ENCODE peak calls at places on chromosomes 7 and 10, in six cellular contexts. G is testis, J is RWPE1, Q is transverse colon, W is PC-3, R is epithelial cell of prostate. P is an unnamed sample.

GRCh38 chr7:101248276-101248675 is 3.4 kb upstream of the FIS1 start:
- DNase-seq in G (no peak), J (no peak), Q (no peak), W (no peak), R (no peak), P (no peak)

GRCh38 chr7:117023325-117023854 is 70.1 kb downstream of the ST7 start:
- DNase-seq in G (no peak), J (no peak), Q (no peak), W (no peak), R (no peak), P (no peak)

GRCh38 chr7:157017149-157017548 is 6.7 kb upstream of the MNX1 start:
- DNase-seq in G (no peak), J (no peak), Q (no peak), W (no peak), R (no peak), P (no peak)

GRCh38 chr10:1413256-1413655 is 324.1 kb downstream of the ADARB2 start:
- DNase-seq in G (no peak), J (no peak), Q (no peak), W (no peak), R (no peak), P (no peak)

GRCh38 chr10:102334106-102334505 is 61.4 kb upstream of the NFKB2 start:
- DNase-seq in G (no peak), J (no peak), Q (no peak), W (no peak), R (no peak), P (peak)

GRCh38 chr7:2968616-2969397 is 74.9 kb downstream of the CARD11 start:
- DNase-seq in G (peak), J (no peak), Q (no peak), W (no peak), R (no peak), P (no peak)

GRCh38 chr10:11237571-11237970 is 219.9 kb downstream of the CELF2 start:
- DNase-seq in G (no peak), J (no peak), Q (no peak), W (no peak), R (no peak), P (no peak)

GRCh38 chr10:11793762-11794479 is 29.2 kb upstream of the PROSER2 start:
- DNase-seq in G (no peak), J (peak), Q (no peak), W (peak), R (no peak), P (no peak)

GRCh38 chr7:145082366-145083240 is 246.8 kb upstream of the TPK1 start:
- DNase-seq in G (no peak), J (no peak), Q (no peak), W (no peak), R (no peak), P (no peak)

GRCh38 chr7:3063016-3063753 is 19.5 kb upstream of the CARD11 start:
- DNase-seq in G (no peak), J (no peak), Q (peak), W (peak), R (no peak), P (no peak)

GRCh38 chr10:73940634-73941221 is 29.8 kb downstream of the PLAU start:
- DNase-seq in G (peak), J (peak), Q (peak), W (peak), R (no peak), P (peak)

GRCh38 chr7:100856871-100857282 is 4.4 kb downstream of the SLC12A9 start:
- DNase-seq in G (no peak), J (no peak), Q (no peak), W (no peak), R (no peak), P (no peak)

GRCh38 chr10:61795551-61795950 is 105.9 kb upstream of the ARID5B start:
- DNase-seq in G (no peak), J (no peak), Q (no peak), W (peak), R (no peak), P (no peak)

GRCh38 chr10:97408496-97408992 is 7.4 kb upstream of the RRP12 start:
- DNase-seq in G (no peak), J (peak), Q (peak), W (peak), R (no peak), P (no peak)

GRCh38 chr10:97404044-97404443 is 2.9 kb upstream of the RRP12 start:
- DNase-seq in G (no peak), J (no peak), Q (no peak), W (no peak), R (no peak), P (no peak)

GRCh38 chr10:97407952-97408248 is 6.8 kb upstream of the RRP12 start:
- DNase-seq in G (no peak), J (no peak), Q (no peak), W (no peak), R (no peak), P (no peak)

GRCh38 chr10:97406064-97406463 is 4.9 kb upstream of the RRP12 start:
- DNase-seq in G (no peak), J (no peak), Q (no peak), W (no peak), R (no peak), P (peak)

GRCh38 chr10:97407211-97407951 is 6.2 kb upstream of the RRP12 start:
- DNase-seq in G (peak), J (peak), Q (peak), W (peak), R (no peak), P (peak)
- H3K27ac ChIP-seq in G (no peak), J (peak), Q (peak), W (no peak), R (peak), P (peak)

GRCh38 chr10:71320592-71320991 is 1.5 kb downstream of the SLC29A3 start:
- DNase-seq in G (no peak), J (no peak), Q (no peak), W (no peak), R (no peak), P (no peak)

GRCh38 chr10:71319042-71319799 is at the start of gene SLC29A3:
- DNase-seq in G (peak), J (peak), Q (peak), W (peak), R (no peak), P (peak)

GRCh38 chr10:71321386-71321785 is 2.3 kb downstream of the SLC29A3 start:
- DNase-seq in G (no peak), J (no peak), Q (no peak), W (no peak), R (no peak), P (no peak)

GRCh38 chr10:71316786-71317160 is 2.3 kb upstream of the SLC29A3 start:
- DNase-seq in G (no peak), J (no peak), Q (no peak), W (no peak), R (no peak), P (no peak)

GRCh38 chr10:71319800-71320392 is 837 bp downstream of the SLC29A3 start:
- DNase-seq in G (no peak), J (no peak), Q (no peak), W (no peak), R (no peak), P (no peak)
- H3K27ac ChIP-seq in G (peak), J (peak), Q (peak), W (no peak), R (no peak), P (peak)

GRCh38 chr10:88991161-88991899 is 732 bp downstream of the FAS start:
- DNase-seq in G (peak), J (peak), Q (peak), W (peak), R (no peak), P (peak)
- H3K27ac ChIP-seq in G (peak), J (peak), Q (peak), W (peak), R (peak), P (peak)

DNA sequence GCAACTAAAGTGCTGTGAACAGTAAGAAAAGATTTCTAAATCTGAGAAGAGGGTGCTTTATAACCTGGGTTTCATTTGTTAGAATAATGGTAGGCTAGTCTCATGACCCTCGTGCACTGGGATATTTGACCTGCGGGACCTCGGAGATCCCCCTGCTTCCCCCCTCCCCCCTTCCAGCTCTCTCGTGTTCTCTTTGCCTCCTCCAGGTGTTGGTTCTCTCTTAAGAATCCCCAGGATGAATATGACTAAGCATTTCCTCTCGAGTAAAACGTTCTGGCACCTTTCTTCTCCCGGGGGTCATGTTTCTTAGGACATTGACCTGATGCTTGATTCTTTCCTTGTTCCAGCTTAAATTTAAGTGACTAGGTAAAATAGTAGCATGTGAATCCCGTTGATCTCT is 71.2 kb downstream of the SHH start:
- DNase-seq in G (no peak), J (no peak), Q (no peak), W (no peak), R (no peak), P (no peak)
- H3K27ac ChIP-seq in G (no peak), J (no peak), Q (peak), W (no peak), R (no peak), P (no peak)

GRCh38 chr10:116973371-116973905 is 31.5 kb downstream of the SHTN1 start:
- DNase-seq in G (no peak), J (no peak), Q (no peak), W (no peak), R (no peak), P (no peak)

GRCh38 chr10:116972136-116972535 is 32.9 kb downstream of the SHTN1 start:
- DNase-seq in G (no peak), J (no peak), Q (no peak), W (no peak), R (no peak), P (no peak)

GRCh38 chr10:116970050-116970449 is 34.9 kb downstream of the SHTN1 start:
- DNase-seq in G (no peak), J (no peak), Q (no peak), W (no peak), R (no peak), P (no peak)

GRCh38 chr10:116974442-116975005 is 30.5 kb downstream of the SHTN1 start:
- DNase-seq in G (peak), J (peak), Q (no peak), W (peak), R (peak), P (no peak)

DNA sequence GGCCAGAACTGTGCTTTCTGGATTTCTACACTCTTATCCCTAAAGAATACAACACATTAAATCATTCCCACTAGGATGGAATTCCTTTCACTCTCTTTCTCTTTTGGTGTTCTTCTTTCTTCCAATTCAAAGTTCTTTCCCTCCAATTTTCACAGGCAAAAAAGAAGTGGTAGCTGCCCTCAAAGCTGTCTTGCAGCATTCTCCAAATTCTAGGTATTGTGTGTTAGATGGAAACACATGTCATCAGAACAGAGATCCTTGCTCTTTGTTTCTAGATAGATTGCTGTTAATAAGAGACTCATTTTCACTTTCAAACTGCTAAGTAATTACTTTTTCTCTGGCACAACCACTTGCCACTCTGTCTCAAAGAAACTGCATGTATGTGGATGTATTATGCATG is 31.0 kb downstream of the SHTN1 start:
- DNase-seq in G (no peak), J (no peak), Q (no peak), W (no peak), R (no peak), P (no peak)
- H3K27ac ChIP-seq in G (no peak), J (no peak), Q (no peak), W (peak), R (peak), P (no peak)

GRCh38 chr7:105840981-105841749 is 35.2 kb downstream of the ATXN7L1 start:
- DNase-seq in G (no peak), J (no peak), Q (no peak), W (no peak), R (no peak), P (no peak)
- H3K27ac ChIP-seq in G (no peak), J (peak), Q (no peak), W (no peak), R (peak), P (no peak)

GRCh38 chr7:17902599-17902998 is 37.7 kb downstream of the SNX13 start:
- DNase-seq in G (no peak), J (no peak), Q (no peak), W (no peak), R (no peak), P (no peak)
- H3K27ac ChIP-seq in G (no peak), J (no peak), Q (no peak), W (no peak), R (no peak), P (no peak)

DNA sequence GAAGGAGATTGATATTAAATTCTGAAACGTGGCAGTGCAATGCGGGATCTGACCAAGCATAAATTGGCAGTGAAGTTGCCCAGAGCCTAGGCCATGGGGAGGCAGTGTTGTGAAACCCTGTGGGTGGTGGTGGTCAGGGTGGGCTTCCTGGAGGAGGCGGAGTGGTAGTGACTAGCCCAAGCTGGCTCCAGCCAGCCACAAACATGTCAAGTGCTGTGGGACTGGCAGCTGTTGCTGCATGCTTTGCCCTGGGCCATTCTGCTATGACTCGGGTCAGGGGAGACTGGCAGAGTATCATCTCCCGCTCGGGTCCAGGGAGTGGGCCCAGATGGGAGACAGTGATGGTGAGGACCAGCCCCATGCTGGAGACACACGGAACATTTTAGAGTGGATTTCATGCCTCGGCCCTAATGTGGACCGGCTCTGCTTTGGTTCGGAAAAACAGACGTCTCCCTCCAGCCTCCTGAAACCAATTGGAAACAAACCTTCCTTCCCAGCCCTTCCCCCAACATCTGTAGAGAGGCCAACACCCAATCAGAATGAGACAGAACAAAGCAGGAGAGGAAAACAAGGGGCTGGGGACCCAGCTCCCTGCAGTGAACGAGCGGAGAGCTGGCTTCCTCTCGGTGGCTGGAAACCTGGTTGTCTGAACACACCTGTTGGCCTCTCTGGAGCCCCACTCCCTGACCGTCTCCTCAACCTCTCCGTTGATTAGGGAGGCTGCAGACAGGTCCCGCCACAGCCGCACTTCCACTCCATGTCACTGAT is 58.2 kb downstream of the TMEM270 start:
- DNase-seq in G (no peak), J (no peak), Q (no peak), W (no peak), R (no peak), P (peak)
- H3K27ac ChIP-seq in G (no peak), J (no peak), Q (no peak), W (no peak), R (no peak), P (no peak)

GRCh38 chr7:35646289-35647033 is 48.5 kb downstream of the HERPUD2 start:
- DNase-seq in G (no peak), J (no peak), Q (no peak), W (no peak), R (no peak), P (no peak)
- H3K27ac ChIP-seq in G (peak), J (no peak), Q (peak), W (no peak), R (no peak), P (peak)

P was measured in lower lobe of right lung.